ENCODE peak calls at places on chromosomes 11 and 22, in four cellular contexts. M is left ventricle myocardium inferior, N is HCT116, X is lower lobe of right lung. O is an unnamed sample.

GRCh38 chr22:28759861-28760560 is 12.5 kb upstream of the CCDC117 start:
- DNase-seq in X (no peak), N (no peak), M (no peak), O (no peak)

GRCh38 chr11:69102732-69103615 is 52.8 kb upstream of the SMIM38 start:
- DNase-seq in N (no peak), X (no peak), M (no peak), O (no peak)

GRCh38 chr11:99841885-99842284 is 821.1 kb downstream of the CNTN5 start:
- DNase-seq in N (no peak), X (no peak), M (no peak), O (no peak)

GRCh38 chr11:84316866-84317560 is 1030.8 kb upstream of the CCDC90B start:
- DNase-seq in X (no peak), M (no peak), N (no peak), O (peak; percentile 72)

GRCh38 chr11:126080206-126080941 is 17.7 kb upstream of the CDON start:
- DNase-seq in M (no peak), X (no peak), N (no peak), O (peak; percentile 62)

GRCh38 chr22:21697021-21697771 is 31.4 kb downstream of the PPIL2 start:
- DNase-seq in N (no peak), M (no peak), X (no peak), O (no peak)

GRCh38 chr11:444397-445144 is 2.8 kb upstream of the ANO9 start:
- DNase-seq in M (no peak), N (no peak), X (peak; percentile 72), O (peak; percentile 18)

GRCh38 chr11:78030429-78031325 is 7.6 kb upstream of the KCTD14 start:
- DNase-seq in M (peak; percentile 55), N (no peak), X (peak; percentile 79), O (peak; percentile 92)

GRCh38 chr22:30868663-30869385 is 99.8 kb downstream of the MORC2 start:
- DNase-seq in M (no peak), X (peak; percentile 24), N (no peak), O (peak; percentile 53)

GRCh38 chr11:6298605-6299004 is 21.7 kb downstream of the CAVIN3 start:
- DNase-seq in M (peak; percentile 44), N (peak; percentile 51), X (no peak), O (peak; percentile 58)

GRCh38 chr11:131064373-131064991 is 148.2 kb upstream of the SNX19 start:
- DNase-seq in N (peak; percentile 13), X (no peak), M (peak; percentile 25), O (peak; percentile 71)

GRCh38 chr11:119363874-119364590 is 17.5 kb downstream of the USP2 start:
- DNase-seq in N (no peak), X (peak; percentile 70), M (peak; percentile 68), O (no peak)

GRCh38 chr11:114366331-114367243 is 33.7 kb downstream of the C11orf71 start:
- DNase-seq in N (no peak), M (no peak), X (no peak), O (peak; percentile 75)

GRCh38 chr11:120306519-120307242 is 18.4 kb upstream of the TLCD5 start:
- DNase-seq in X (no peak), N (peak; percentile 70), M (no peak), O (peak; percentile 95)

GRCh38 chr11:8031248-8032115 is 44.3 kb downstream of the EIF3F start:
- DNase-seq in X (no peak), M (no peak), N (no peak), O (no peak)

GRCh38 chr11:5700422-5701064 is 11.0 kb downstream of the TRIM22 start:
- DNase-seq in N (no peak), M (no peak), X (no peak), O (no peak)

GRCh38 chr11:124875943-124876817 is 10.9 kb downstream of the ROBO3 start:
- DNase-seq in X (peak; percentile 89), N (peak; percentile 94), M (peak; percentile 90), O (peak; percentile 98)

GRCh38 chr11:122796128-122796717 is 42.1 kb upstream of the CRTAM start:
- DNase-seq in N (no peak), X (peak; percentile 60), M (peak; percentile 42), O (peak; percentile 53)

GRCh38 chr11:47946682-47947575 is 33.4 kb upstream of the PTPRJ start:
- DNase-seq in N (peak; percentile 84), X (peak; percentile 85), M (peak; percentile 48), O (peak; percentile 94)

GRCh38 chr11:72010529-72011233 is 12.0 kb downstream of the IL18BP start:
- DNase-seq in M (no peak), N (no peak), X (no peak), O (no peak)

GRCh38 chr11:62015615-62016014 is 48.2 kb upstream of the FTH1 start:
- DNase-seq in X (no peak), M (no peak), N (no peak), O (no peak)

GRCh38 chr11:62804310-62805043 is 763 bp downstream of the NXF1 start:
- DNase-seq in X (peak; percentile 20), M (no peak), N (no peak), O (peak; percentile 55)

GRCh38 chr11:72798361-72798760 is 4.5 kb upstream of the STARD10 start:
- DNase-seq in N (no peak), X (no peak), M (no peak), O (no peak)

GRCh38 chr11:405976-406795 is 8.6 kb downstream of the SIGIRR start:
- DNase-seq in N (no peak), M (no peak), X (peak; percentile 55), O (no peak)

GRCh38 chr11:119055901-119056300 is 1.1 kb downstream of the HYOU1 start:
- DNase-seq in M (no peak), N (peak; percentile 42), X (no peak), O (peak; percentile 50)

GRCh38 chr11:41237386-41237785 is 222.1 kb downstream of the LRRC4C start:
- DNase-seq in X (no peak), N (no peak), M (no peak), O (no peak)

GRCh38 chr11:72582206-72583176 is 91.7 kb downstream of the PDE2A start:
- DNase-seq in N (no peak), M (no peak), X (peak; percentile 35), O (no peak)

GRCh38 chr11:101466352-101466751 is 117.5 kb downstream of the TRPC6 start:
- DNase-seq in N (no peak), M (no peak), X (no peak), O (no peak)

GRCh38 chr11:9568854-9569587 is 4.4 kb upstream of the WEE1 start:
- DNase-seq in M (peak; percentile 44), X (peak; percentile 61), N (peak; percentile 59), O (peak; percentile 96)

GRCh38 chr11:64364911-64365310 is 5.9 kb downstream of the RPS6KA4 start:
- DNase-seq in N (no peak), M (no peak), X (no peak), O (no peak)

DNA sequence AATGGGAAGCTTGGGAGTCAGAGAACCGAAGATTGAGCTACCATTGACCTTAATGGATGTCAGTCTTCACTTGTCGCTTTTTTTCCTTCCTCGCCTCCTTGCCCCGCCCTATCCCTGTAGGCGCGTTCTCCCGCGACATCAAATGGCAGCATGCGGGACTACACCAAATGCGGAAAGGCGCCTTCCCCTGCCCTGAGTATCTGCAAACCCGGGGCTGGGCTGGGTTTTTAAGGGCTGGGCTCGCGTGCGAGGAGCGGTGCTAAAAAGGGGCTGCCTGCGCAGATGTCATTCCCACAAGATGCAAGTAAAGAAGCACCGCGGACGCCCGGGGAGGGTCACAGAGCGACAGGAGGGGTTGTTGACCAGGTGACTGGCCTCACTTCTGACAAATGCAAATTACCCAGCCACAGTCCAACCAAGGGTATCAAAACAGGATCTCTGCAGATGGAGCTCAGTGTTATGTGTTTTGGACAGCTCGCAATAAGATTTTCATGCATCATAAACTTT is 4.7 kb upstream of the FAM111B start:
- DNase-seq in X (peak; percentile 75), N (no peak), M (peak; percentile 25), O (peak; percentile 37)
- H3K4me3 ChIP-seq in X (peak overlapping the region; percentile 45), N (no peak overlapping the region), M (peak overlapping the region; percentile 46), O (peak overlapping the region; percentile 11)

DNA sequence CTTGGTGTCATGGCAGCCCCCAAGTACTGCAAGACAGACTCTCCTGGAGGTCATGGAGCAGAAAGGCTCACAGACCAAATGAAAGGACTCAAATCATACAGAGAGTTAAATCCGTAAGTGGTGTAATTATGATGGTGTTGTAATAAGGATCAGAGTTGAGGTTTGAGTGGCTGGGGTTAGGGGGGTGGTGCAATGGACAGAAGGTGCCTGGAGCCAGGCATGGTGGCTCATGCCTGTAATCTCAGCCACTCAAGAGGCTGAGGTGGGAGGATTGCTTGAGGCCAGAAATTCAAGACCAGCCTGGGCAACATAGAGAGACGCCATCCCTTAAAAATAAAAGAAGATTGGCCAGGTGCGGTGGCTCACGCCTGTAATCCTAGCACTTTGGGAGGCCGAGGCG is 18.7 kb downstream of the ART5 start:
- DNase-seq in N (no peak), M (no peak), X (no peak), O (no peak)
- TF ChIP-seq CTCF in N (no peak), M (no peak), X (no peak), O (no peak)

DNA sequence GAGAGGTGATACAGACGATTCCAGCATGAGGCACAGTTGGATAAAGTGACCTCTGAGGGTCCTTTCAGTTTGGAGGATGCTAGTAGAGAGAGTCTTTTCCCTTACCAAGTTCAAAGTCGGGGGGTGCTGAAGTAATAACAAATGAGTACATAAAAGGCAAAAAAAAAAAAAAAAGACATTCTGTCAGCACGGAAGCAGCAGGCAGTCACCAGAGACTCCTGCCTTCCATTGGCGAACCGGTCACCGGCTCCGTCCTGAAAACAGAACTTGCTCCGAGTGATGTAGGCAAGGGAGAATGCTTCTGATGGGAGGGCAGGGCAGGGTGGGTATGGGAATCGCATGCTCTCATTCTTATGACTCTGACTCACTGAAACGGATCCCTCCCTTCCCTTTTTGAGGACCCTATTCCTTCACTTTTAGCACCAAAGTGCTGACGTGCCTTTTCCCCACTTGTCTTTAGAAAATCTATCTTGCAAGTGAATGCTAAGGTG is 65.9 kb downstream of the PRR5L start:
- DNase-seq in N (no peak), M (no peak), X (peak; percentile 52), O (peak; percentile 89)
- H3K4me3 ChIP-seq in N (no peak overlapping the region), M (peak overlapping the region; percentile 27), X (peak overlapping the region; percentile 11), O (no peak overlapping the region)

GRCh38 chr22:23076896-23077572 is 6.7 kb downstream of the GNAZ start:
- DNase-seq in N (no peak), X (no peak), M (no peak), O (no peak)

GRCh38 chr22:23079240-23079768 is 9.0 kb downstream of the GNAZ start:
- DNase-seq in N (no peak), M (no peak), X (no peak), O (no peak)

GRCh38 chr22:23079814-23080521 is 9.6 kb downstream of the GNAZ start:
- DNase-seq in N (no peak), M (no peak), X (no peak), O (no peak)

GRCh38 chr22:23078462-23078787 is 8.1 kb downstream of the GNAZ start:
- DNase-seq in X (no peak), N (no peak), M (no peak), O (no peak)

DNA sequence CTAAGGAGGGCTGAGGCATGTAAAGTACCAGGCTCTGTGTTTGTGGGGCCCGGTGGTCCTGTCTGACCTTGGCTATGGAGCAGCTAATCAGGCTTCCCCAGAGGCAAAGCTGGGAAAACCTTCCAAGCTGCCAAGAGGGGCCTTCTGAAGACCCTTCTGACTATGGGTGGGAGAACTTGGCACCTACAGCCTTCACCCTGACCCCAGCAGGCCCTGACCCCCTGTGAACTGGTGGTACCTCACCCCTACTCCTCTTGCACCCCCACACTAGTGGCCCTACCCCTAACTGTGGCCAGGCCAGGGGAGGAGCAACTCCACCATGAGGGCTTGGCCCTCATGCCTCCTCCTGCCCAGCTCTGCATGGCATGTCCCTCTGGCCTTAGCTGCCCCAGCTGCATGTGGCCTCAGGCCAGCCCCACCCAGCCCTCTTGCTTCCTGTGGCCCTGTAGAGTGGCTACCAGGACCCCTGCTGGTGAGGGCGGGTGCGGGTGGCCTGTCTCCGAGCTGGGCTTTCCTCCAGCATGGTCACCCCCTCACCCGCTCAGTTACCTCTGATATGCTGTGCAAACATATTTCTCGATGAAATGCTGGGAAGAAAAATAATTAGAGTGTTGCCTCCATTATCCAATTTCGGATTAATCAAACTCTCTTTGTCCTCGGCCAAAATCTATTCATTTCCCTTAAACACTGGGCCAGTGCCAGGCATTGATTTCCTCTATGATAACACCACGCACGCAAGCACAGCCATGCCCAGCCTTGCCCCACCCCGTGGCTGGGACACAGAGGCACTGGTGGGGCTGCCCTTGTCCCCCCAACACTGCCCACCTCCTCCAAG is 7.5 kb downstream of the GNAZ start:
- DNase-seq in M (no peak), N (no peak), X (no peak), O (no peak)
- TF ChIP-seq CTCF in M (no peak), N (peak; percentile 25), X (no peak), O (no peak)